ENCODE peak calls at places on chromosomes 3 and 15, in eight cellular contexts. One of them, this sample, is unnamed. For H3K4me1, the result is how much of the 10 kb centered on the place peaks cover.

GRCh38 chr15:101502572-101503295 is 13.2 kb upstream of the PCSK6 start:
- DNase-seq in Panc1: no peak
- DNase-seq in colonic mucosa: no peak
- DNase-seq in cardiac muscle cell: no peak
- DNase-seq in esophagus squamous epithelium: no peak
- DNase-seq in sigmoid colon: no peak
- DNase-seq in uterus: no peak
- DNase-seq in body of pancreas: no peak
- DNase-seq in this sample: no peak

GRCh38 chr3:53077476-53078220 is 31.8 kb upstream of the SFMBT1 start:
- DNase-seq in body of pancreas: no peak
- DNase-seq in esophagus squamous epithelium: no peak
- DNase-seq in sigmoid colon: peak
- DNase-seq in cardiac muscle cell: no peak
- DNase-seq in colonic mucosa: no peak
- DNase-seq in uterus: no peak
- DNase-seq in Panc1: no peak
- DNase-seq in this sample: no peak

GRCh38 chr3:175260145-175260794 is 401.1 kb downstream of the NAALADL2 start:
- DNase-seq in cardiac muscle cell: no peak
- DNase-seq in body of pancreas: no peak
- DNase-seq in uterus: no peak
- DNase-seq in Panc1: no peak
- DNase-seq in colonic mucosa: no peak
- DNase-seq in sigmoid colon: no peak
- DNase-seq in esophagus squamous epithelium: no peak
- DNase-seq in this sample: no peak

GRCh38 chr3:124650798-124651197 is 79.5 kb upstream of the UMPS start:
- DNase-seq in colonic mucosa: no peak
- DNase-seq in esophagus squamous epithelium: no peak
- DNase-seq in uterus: no peak
- DNase-seq in Panc1: no peak
- DNase-seq in cardiac muscle cell: no peak
- DNase-seq in body of pancreas: no peak
- DNase-seq in sigmoid colon: no peak
- DNase-seq in this sample: no peak

GRCh38 chr3:126718506-126719445 is 14.7 kb downstream of the CHCHD6 start:
- DNase-seq in sigmoid colon: no peak
- DNase-seq in esophagus squamous epithelium: no peak
- DNase-seq in Panc1: no peak
- DNase-seq in cardiac muscle cell: no peak
- DNase-seq in body of pancreas: no peak
- DNase-seq in colonic mucosa: no peak
- DNase-seq in uterus: no peak
- DNase-seq in this sample: no peak

GRCh38 chr15:96119734-96120133 is 210.8 kb upstream of the NR2F2 start:
- DNase-seq in body of pancreas: no peak
- DNase-seq in uterus: no peak
- DNase-seq in colonic mucosa: no peak
- DNase-seq in sigmoid colon: no peak
- DNase-seq in esophagus squamous epithelium: no peak
- DNase-seq in cardiac muscle cell: no peak
- DNase-seq in Panc1: no peak
- DNase-seq in this sample: no peak

GRCh38 chr3:72258366-72258765 is 473.4 kb upstream of the PROK2 start:
- DNase-seq in cardiac muscle cell: no peak
- DNase-seq in esophagus squamous epithelium: no peak
- DNase-seq in sigmoid colon: no peak
- DNase-seq in body of pancreas: no peak
- DNase-seq in uterus: no peak
- DNase-seq in colonic mucosa: no peak
- DNase-seq in Panc1: no peak
- DNase-seq in this sample: no peak

GRCh38 chr3:194328080-194328571 is 23.0 kb downstream of the CPN2 start:
- DNase-seq in body of pancreas: no peak
- DNase-seq in Panc1: no peak
- DNase-seq in esophagus squamous epithelium: no peak
- DNase-seq in uterus: no peak
- DNase-seq in sigmoid colon: no peak
- DNase-seq in colonic mucosa: no peak
- DNase-seq in cardiac muscle cell: no peak
- DNase-seq in this sample: peak

GRCh38 chr15:64930019-64930652 is 18.4 kb downstream of the ANKDD1A start:
- DNase-seq in cardiac muscle cell: no peak
- DNase-seq in body of pancreas: no peak
- DNase-seq in uterus: peak
- DNase-seq in Panc1: no peak
- DNase-seq in colonic mucosa: no peak
- DNase-seq in esophagus squamous epithelium: no peak
- DNase-seq in sigmoid colon: no peak
- DNase-seq in this sample: no peak

GRCh38 chr3:135975536-135975935 is 10.0 kb downstream of the PPP2R3A start:
- DNase-seq in body of pancreas: no peak
- DNase-seq in esophagus squamous epithelium: no peak
- DNase-seq in colonic mucosa: no peak
- DNase-seq in uterus: no peak
- DNase-seq in sigmoid colon: no peak
- DNase-seq in cardiac muscle cell: no peak
- DNase-seq in Panc1: no peak
- DNase-seq in this sample: no peak

GRCh38 chr15:98154863-98155262 is 194.4 kb downstream of the ARRDC4 start:
- DNase-seq in Panc1: no peak
- DNase-seq in cardiac muscle cell: no peak
- DNase-seq in colonic mucosa: no peak
- DNase-seq in uterus: no peak
- DNase-seq in sigmoid colon: no peak
- DNase-seq in body of pancreas: no peak
- DNase-seq in esophagus squamous epithelium: no peak
- DNase-seq in this sample: peak

GRCh38 chr3:110821586-110821985 is 250.0 kb upstream of the NECTIN3 start:
- DNase-seq in esophagus squamous epithelium: no peak
- DNase-seq in sigmoid colon: no peak
- DNase-seq in colonic mucosa: no peak
- DNase-seq in uterus: no peak
- DNase-seq in body of pancreas: no peak
- DNase-seq in cardiac muscle cell: no peak
- DNase-seq in Panc1: no peak
- DNase-seq in this sample: no peak

GRCh38 chr3:154728285-154728684 is 298.3 kb upstream of the GPR149 start:
- DNase-seq in sigmoid colon: no peak
- DNase-seq in esophagus squamous epithelium: no peak
- DNase-seq in body of pancreas: no peak
- DNase-seq in uterus: no peak
- DNase-seq in colonic mucosa: no peak
- DNase-seq in Panc1: no peak
- DNase-seq in cardiac muscle cell: no peak
- DNase-seq in this sample: no peak

GRCh38 chr3:169573129-169573528 is 90.4 kb downstream of the MECOM start:
- DNase-seq in sigmoid colon: no peak
- DNase-seq in uterus: no peak
- DNase-seq in esophagus squamous epithelium: no peak
- DNase-seq in colonic mucosa: no peak
- DNase-seq in body of pancreas: no peak
- DNase-seq in Panc1: no peak
- DNase-seq in cardiac muscle cell: no peak
- DNase-seq in this sample: no peak
- TF ChIP-seq CTCF in sigmoid colon: no peak
- TF ChIP-seq CTCF in uterus: no peak
- TF ChIP-seq CTCF in esophagus squamous epithelium: no peak
- TF ChIP-seq CTCF in colonic mucosa: no peak
- TF ChIP-seq CTCF in body of pancreas: no peak
- TF ChIP-seq CTCF in Panc1: peak
- TF ChIP-seq CTCF in cardiac muscle cell: peak
- TF ChIP-seq CTCF in this sample: peak

GRCh38 chr3:62604301-62604700 is 231.0 kb upstream of the FEZF2 start:
- DNase-seq in uterus: no peak
- DNase-seq in sigmoid colon: no peak
- DNase-seq in colonic mucosa: no peak
- DNase-seq in esophagus squamous epithelium: no peak
- DNase-seq in Panc1: peak
- DNase-seq in cardiac muscle cell: no peak
- DNase-seq in body of pancreas: no peak
- DNase-seq in this sample: peak
- H3K4me1 ChIP-seq in uterus: under half
- H3K4me1 ChIP-seq in sigmoid colon: under half
- H3K4me1 ChIP-seq in colonic mucosa: under half
- H3K4me1 ChIP-seq in esophagus squamous epithelium: under half
- H3K4me1 ChIP-seq in Panc1: under half
- H3K4me1 ChIP-seq in cardiac muscle cell: under half
- H3K4me1 ChIP-seq in body of pancreas: under half
- H3K4me1 ChIP-seq in this sample: under half

DNA sequence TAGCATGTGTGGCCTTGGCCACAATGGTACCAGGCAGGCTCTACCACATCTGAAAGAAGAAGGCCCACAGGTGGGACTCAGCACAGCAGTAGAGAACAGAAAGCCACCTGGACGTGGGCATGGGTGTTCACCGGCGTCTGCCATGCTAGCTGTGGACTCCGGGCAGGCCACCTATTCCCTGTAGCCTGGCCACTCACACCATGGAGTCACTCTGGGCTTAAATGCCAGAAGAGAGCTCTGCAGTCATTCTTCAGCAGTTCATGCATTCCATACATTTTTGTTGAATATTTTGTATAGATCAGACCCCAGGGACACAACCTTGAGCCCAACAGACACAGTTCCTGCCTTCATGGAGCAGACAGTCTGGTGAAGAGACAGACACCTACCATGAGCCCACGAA is 138.6 kb downstream of the SRGAP3 start:
- DNase-seq in esophagus squamous epithelium: no peak
- DNase-seq in colonic mucosa: no peak
- DNase-seq in sigmoid colon: no peak
- DNase-seq in Panc1: no peak
- DNase-seq in body of pancreas: no peak
- DNase-seq in uterus: no peak
- DNase-seq in cardiac muscle cell: no peak
- DNase-seq in this sample: no peak
- TF ChIP-seq CTCF in esophagus squamous epithelium: no peak
- TF ChIP-seq CTCF in colonic mucosa: no peak
- TF ChIP-seq CTCF in sigmoid colon: no peak
- TF ChIP-seq CTCF in Panc1: no peak
- TF ChIP-seq CTCF in body of pancreas: no peak
- TF ChIP-seq CTCF in uterus: no peak
- TF ChIP-seq CTCF in cardiac muscle cell: no peak
- TF ChIP-seq CTCF in this sample: no peak

DNA sequence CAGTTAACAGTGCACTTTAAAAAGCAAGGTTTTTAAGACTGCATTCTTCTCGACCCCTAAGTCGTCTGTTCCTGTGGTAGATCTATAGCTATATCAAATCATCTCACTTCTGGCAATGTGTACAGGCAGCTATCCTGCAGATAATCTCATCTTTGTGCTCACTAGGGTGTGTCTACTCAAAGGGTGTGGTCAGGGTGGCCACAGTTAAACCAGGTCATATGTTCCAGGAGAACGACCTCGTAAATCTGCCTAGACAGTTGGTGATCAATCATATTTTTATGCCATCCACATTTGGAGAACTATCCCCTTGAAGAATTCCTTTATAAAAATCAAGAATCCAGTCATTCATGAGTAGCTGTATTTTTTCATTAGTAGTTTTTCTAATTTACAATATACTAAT is 3.0 kb downstream of the VEPH1 start:
- DNase-seq in body of pancreas: no peak
- DNase-seq in sigmoid colon: no peak
- DNase-seq in cardiac muscle cell: no peak
- DNase-seq in uterus: no peak
- DNase-seq in Panc1: no peak
- DNase-seq in colonic mucosa: peak
- DNase-seq in esophagus squamous epithelium: no peak
- DNase-seq in this sample: no peak
- H3K4me1 ChIP-seq in body of pancreas: under half
- H3K4me1 ChIP-seq in sigmoid colon: under half
- H3K4me1 ChIP-seq in cardiac muscle cell: under half
- H3K4me1 ChIP-seq in uterus: under half
- H3K4me1 ChIP-seq in Panc1: under half
- H3K4me1 ChIP-seq in colonic mucosa: under half
- H3K4me1 ChIP-seq in esophagus squamous epithelium: under half
- H3K4me1 ChIP-seq in this sample: under half

GRCh38 chr3:49674491-49674983 is 386 bp downstream of the APEH start:
- DNase-seq in colonic mucosa: peak
- DNase-seq in Panc1: no peak
- DNase-seq in body of pancreas: no peak
- DNase-seq in uterus: no peak
- DNase-seq in sigmoid colon: peak
- DNase-seq in cardiac muscle cell: no peak
- DNase-seq in esophagus squamous epithelium: no peak
- DNase-seq in this sample: no peak
- TF ChIP-seq CTCF in colonic mucosa: no peak
- TF ChIP-seq CTCF in Panc1: no peak
- TF ChIP-seq CTCF in body of pancreas: no peak
- TF ChIP-seq CTCF in uterus: no peak
- TF ChIP-seq CTCF in sigmoid colon: no peak
- TF ChIP-seq CTCF in cardiac muscle cell: no peak
- TF ChIP-seq CTCF in esophagus squamous epithelium: peak
- TF ChIP-seq CTCF in this sample: no peak

This sample was measured in A673.